ENCODE peak calls at places on chromosome 9, in six cellular contexts. W is K562, H is breast epithelium, L is GM12878, Z is GM23338, E is sigmoid colon. O is an unnamed sample.

GRCh38 chr9:7592321-7593319 is 207.0 kb downstream of the DMAC1 start:
- DNase-seq in L (no peak), E (no peak), H (no peak), W (no peak), Z (peak), O (no peak)

GRCh38 chr9:83444110-83444509 is 94.1 kb downstream of the FRMD3 start:
- DNase-seq in W (peak), E (no peak), Z (no peak), H (no peak), L (no peak), O (no peak)

GRCh38 chr9:133639613-133640012 is 3.5 kb downstream of the DBH start:
- DNase-seq in W (no peak), H (no peak), Z (no peak), L (no peak), E (no peak), O (no peak)

GRCh38 chr9:89695441-89695891 is 90.7 kb downstream of the GADD45G start:
- DNase-seq in Z (peak), H (no peak), E (no peak), W (no peak), L (no peak), O (no peak)

GRCh38 chr9:30746589-30746988 is 1637.9 kb upstream of the ACO1 start:
- DNase-seq in Z (no peak), H (no peak), W (no peak), E (no peak), L (no peak), O (no peak)

GRCh38 chr9:110583237-110583636 is 3.7 kb upstream of the SVEP1 start:
- DNase-seq in E (no peak), L (no peak), W (no peak), Z (no peak), H (no peak), O (no peak)

GRCh38 chr9:127225747-127226646 is 38.6 kb upstream of the GARNL3 start:
- DNase-seq in W (no peak), E (no peak), H (no peak), L (no peak), Z (peak), O (no peak)

GRCh38 chr9:99050292-99050911 is 54.5 kb upstream of the TGFBR1 start:
- DNase-seq in Z (no peak), L (no peak), H (no peak), W (peak), E (no peak), O (no peak)

GRCh38 chr9:130963916-130964315 is 24.9 kb upstream of the FIBCD1 start:
- DNase-seq in W (no peak), E (no peak), Z (no peak), L (no peak), H (no peak), O (no peak)

GRCh38 chr9:120701248-120701647 is 13.0 kb downstream of the MEGF9 start:
- DNase-seq in E (no peak), Z (no peak), W (no peak), L (no peak), H (no peak), O (no peak)

DNA sequence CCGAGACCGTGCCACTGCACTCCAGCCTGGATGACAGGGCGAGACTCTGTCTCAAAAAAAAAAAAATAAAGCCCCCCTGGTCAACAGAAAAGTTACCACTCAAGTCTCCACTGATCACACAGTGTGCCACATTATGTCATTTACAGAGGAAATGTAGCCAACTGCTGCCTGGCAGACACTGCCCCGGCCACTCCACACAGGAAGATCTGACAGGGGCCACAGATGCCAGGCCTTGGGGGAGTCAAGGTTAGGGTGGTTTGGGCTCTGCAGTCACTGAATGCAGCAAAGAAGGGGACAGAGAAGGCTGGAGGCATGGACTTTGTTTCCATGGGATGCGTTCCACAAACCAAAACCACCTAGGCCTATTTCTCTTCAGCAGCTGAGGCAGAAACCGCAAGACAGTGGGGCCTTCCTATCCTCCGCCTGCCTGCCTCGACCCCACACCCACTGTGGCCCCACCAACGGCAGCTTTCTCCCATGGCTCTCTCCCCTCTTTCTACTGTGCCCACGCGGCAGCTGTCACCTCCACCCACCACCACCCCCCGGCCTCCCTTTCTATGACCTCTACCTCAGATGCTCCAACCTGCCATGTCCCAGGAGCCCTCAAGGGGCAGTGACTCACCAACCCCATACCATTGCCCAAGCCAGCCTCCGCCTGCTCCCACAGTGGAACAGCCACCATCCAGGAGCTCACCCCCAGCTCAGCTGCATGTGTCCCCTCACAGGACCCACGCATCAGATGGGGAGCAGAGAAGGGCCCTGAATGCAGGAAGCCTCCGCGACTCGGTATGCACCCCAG is 12.4 kb downstream of the IPPK start:
- DNase-seq in W (no peak), Z (peak), E (no peak), L (no peak), H (no peak), O (no peak)
- TF ChIP-seq CTCF in W (no peak), Z (no peak), E (no peak), L (no peak), H (no peak), O (no peak)

GRCh38 chr9:68530618-68531017 is 10.1 kb downstream of the TMEM252 start:
- DNase-seq in L (no peak), H (no peak), E (peak), Z (peak), W (no peak), O (peak)

GRCh38 chr9:68536876-68537490 is 3.7 kb downstream of the TMEM252 start:
- DNase-seq in W (no peak), Z (no peak), L (no peak), E (no peak), H (no peak), O (no peak)

GRCh38 chr9:68538200-68538599 is 2.5 kb downstream of the TMEM252 start:
- DNase-seq in Z (no peak), E (peak), L (no peak), H (no peak), W (no peak), O (no peak)

DNA sequence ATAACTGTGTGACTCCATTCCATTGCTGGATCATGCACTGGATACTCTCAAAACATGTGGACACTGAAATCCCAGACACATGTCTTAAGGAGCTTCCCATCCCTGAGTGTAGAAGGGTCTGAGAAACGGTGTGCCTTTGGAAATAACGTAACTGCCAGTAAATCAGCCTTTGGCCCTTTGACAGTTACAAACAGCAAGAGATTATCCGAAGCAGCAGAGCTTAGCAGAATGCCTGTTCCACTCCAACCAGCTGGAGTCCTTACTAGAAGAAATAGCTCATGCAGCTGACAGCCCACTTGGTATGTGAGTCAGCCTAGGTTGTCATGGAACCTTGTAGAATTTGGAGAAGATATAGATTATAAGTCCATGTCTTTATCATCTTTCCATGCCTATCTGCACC is 7.0 kb downstream of the TMEM252 start:
- DNase-seq in H (no peak), W (no peak), E (no peak), L (no peak), Z (no peak), O (no peak)
- TF ChIP-seq POLR2AphosphoS5 in H (no peak), W (no peak), E (no peak), L (no peak), Z (no peak), O (peak)

GRCh38 chr9:136226680-136227410 is 18.8 kb downstream of the QSOX2 start:
- DNase-seq in Z (no peak), W (no peak), E (no peak), L (no peak), H (no peak), O (no peak)
- H3K4me3 ChIP-seq in Z (no peak), W (no peak), E (no peak), L (no peak), H (no peak), O (no peak)

GRCh38 chr9:96604005-96604320 is 15.7 kb downstream of the CDC14B start:
- DNase-seq in W (no peak), Z (no peak), H (no peak), E (peak), L (no peak), O (no peak)

GRCh38 chr9:96603305-96604004 is 16.2 kb downstream of the CDC14B start:
- DNase-seq in L (no peak), W (no peak), Z (no peak), H (no peak), E (no peak), O (no peak)

GRCh38 chr9:96607971-96608370 is 11.7 kb downstream of the CDC14B start:
- DNase-seq in L (no peak), W (no peak), E (no peak), Z (no peak), H (no peak), O (no peak)

GRCh38 chr9:96609732-96610131 is 9.9 kb downstream of the CDC14B start:
- DNase-seq in H (no peak), Z (no peak), W (no peak), L (no peak), E (no peak), O (no peak)

GRCh38 chr9:96605328-96605727 is 14.3 kb downstream of the CDC14B start:
- DNase-seq in E (no peak), L (no peak), H (no peak), W (no peak), Z (peak), O (no peak)
- TF ChIP-seq CTCF in E (no peak), L (no peak), H (no peak), W (no peak), Z (no peak), O (no peak)

DNA sequence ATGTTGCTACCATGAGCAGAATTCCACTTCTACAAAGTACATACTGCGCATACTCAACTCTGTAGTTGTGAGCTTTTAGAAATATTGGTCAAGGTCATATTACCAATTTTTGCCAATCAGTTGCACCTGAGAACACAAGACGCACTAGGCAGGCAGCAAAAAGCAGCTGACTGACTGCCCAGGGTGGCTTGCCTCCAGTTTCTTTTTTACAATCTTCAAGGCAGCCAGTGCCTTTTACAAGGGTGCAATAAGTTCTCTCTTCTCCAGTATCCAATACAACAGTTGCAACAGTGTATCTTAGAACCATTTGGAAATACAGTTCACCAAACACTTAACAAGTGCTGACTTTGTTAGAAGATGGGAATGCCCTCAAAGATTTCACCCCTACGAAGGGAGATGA is 16.1 kb upstream of the FOXB2 start:
- DNase-seq in W (no peak), Z (no peak), E (no peak), H (no peak), L (no peak), O (no peak)
- TF ChIP-seq POLR2AphosphoS5 in W (no peak), Z (no peak), E (no peak), H (no peak), L (no peak), O (no peak)

DNA sequence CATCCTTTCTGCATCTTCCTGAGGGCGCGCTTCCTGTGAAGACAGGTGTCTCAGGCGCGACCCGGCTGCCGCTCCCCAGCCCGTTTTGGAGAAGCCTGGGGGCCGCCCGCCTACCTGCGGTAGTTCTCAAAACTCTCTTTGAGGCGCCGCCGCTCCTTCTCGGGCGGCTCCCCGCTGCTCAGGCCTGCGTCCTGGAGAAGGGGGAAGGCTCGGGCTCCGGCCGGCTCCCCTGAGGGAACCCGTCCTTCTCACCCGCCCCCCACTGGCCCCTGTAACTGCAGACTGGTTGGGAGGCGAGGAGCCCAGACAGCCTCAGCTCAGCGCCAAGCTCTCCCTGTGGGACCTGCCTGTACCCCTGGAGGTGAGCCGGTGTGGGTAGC is 815 bp upstream of the DNLZ start:
- DNase-seq in Z (peak), E (no peak), H (no peak), W (no peak), L (no peak), O (no peak)
- H3K4me3 ChIP-seq in Z (peak), E (no peak), H (peak), W (no peak), L (no peak), O (no peak)

GRCh38 chr9:37331871-37332270 is 90.6 kb upstream of the GRHPR start:
- DNase-seq in L (no peak), H (no peak), W (no peak), E (no peak), Z (no peak), O (no peak)

GRCh38 chr9:37336150-37336549 is 86.3 kb upstream of the GRHPR start:
- DNase-seq in E (no peak), H (no peak), L (no peak), W (peak), Z (no peak), O (no peak)

GRCh38 chr9:37335238-37335637 is 87.3 kb upstream of the GRHPR start:
- DNase-seq in H (no peak), Z (no peak), L (no peak), W (no peak), E (no peak), O (no peak)

GRCh38 chr9:37332581-37332980 is 89.9 kb upstream of the GRHPR start:
- DNase-seq in Z (no peak), H (no peak), L (no peak), W (no peak), E (no peak), O (no peak)

GRCh38 chr9:37333288-37333687 is 89.2 kb upstream of the GRHPR start:
- DNase-seq in H (no peak), W (peak), Z (peak), E (no peak), L (no peak), O (no peak)
- TF ChIP-seq CTCF in H (no peak), W (peak), Z (no peak), E (no peak), L (peak), O (no peak)

GRCh38 chr9:92395617-92396016 is 8.8 kb downstream of the OGN start:
- DNase-seq in E (no peak), Z (no peak), L (no peak), W (no peak), H (no peak), O (no peak)

GRCh38 chr9:92392690-92393089 is 11.7 kb downstream of the OGN start:
- DNase-seq in L (no peak), E (no peak), H (no peak), Z (no peak), W (no peak), O (no peak)

GRCh38 chr9:92397853-92398252 is 6.5 kb downstream of the OGN start:
- DNase-seq in H (no peak), Z (no peak), E (no peak), L (no peak), W (no peak), O (no peak)

GRCh38 chr9:92393686-92394085 is 10.7 kb downstream of the OGN start:
- DNase-seq in L (no peak), E (no peak), Z (no peak), H (no peak), W (no peak), O (no peak)
- TF ChIP-seq POLR2AphosphoS5 in L (no peak), E (no peak), Z (no peak), H (no peak), W (no peak), O (no peak)